ENCODE peak calls at places on chromosomes 13 and 19, in six cellular contexts. J, F, N, Q, V and G are unnamed samples.

GRCh38 chr19:7729211-7729610 is 2.7 kb downstream of the CLEC4G start:
- DNase-seq in J (no peak), F (no peak), N (no peak), Q (no peak), V (no peak), G (no peak)

GRCh38 chr19:56974554-56975207 is 134.2 kb upstream of the PEG3 start:
- DNase-seq in J (no peak), F (no peak), N (no peak), Q (no peak), V (no peak), G (no peak)

GRCh38 chr19:15432018-15432494 is 13.3 kb upstream of the AKAP8L start:
- DNase-seq in J (no peak), F (no peak), N (no peak), Q (no peak), V (no peak), G (no peak)

GRCh38 chr19:45103200-45103624 is 10.2 kb downstream of the PPP1R37 start:
- DNase-seq in J (no peak), F (no peak), N (no peak), Q (no peak), V (peak; percentile 37), G (no peak)

GRCh38 chr13:63307239-63307638 is 1891.6 kb upstream of the PCDH20 start:
- DNase-seq in J (no peak), F (no peak), N (no peak), Q (no peak), V (no peak), G (no peak)

GRCh38 chr19:23075031-23075733 is 41.6 kb upstream of the ZNF730 start:
- DNase-seq in J (peak; percentile 56), F (peak; percentile 41), N (no peak), Q (no peak), V (no peak), G (no peak)

GRCh38 chr13:77544365-77544764 is 8.9 kb downstream of the SCEL start:
- DNase-seq in J (peak; percentile 24), F (no peak), N (no peak), Q (peak; percentile 48), V (no peak), G (no peak)

GRCh38 chr13:113329656-113330312 is 32.7 kb downstream of the LAMP1 start:
- DNase-seq in J (no peak), F (no peak), N (no peak), Q (no peak), V (no peak), G (no peak)

GRCh38 chr19:36160821-36161596 is 8.8 kb upstream of the COX7A1 start:
- DNase-seq in J (no peak), F (no peak), N (no peak), Q (no peak), V (no peak), G (no peak)

GRCh38 chr19:53076984-53077383 is 26.2 kb downstream of the ZNF160 start:
- DNase-seq in J (peak; percentile 25), F (no peak), N (no peak), Q (no peak), V (peak; percentile 62), G (no peak)

GRCh38 chr13:99332456-99332855 is 25.3 kb upstream of the GPR183 start:
- DNase-seq in J (no peak), F (no peak), N (no peak), Q (no peak), V (no peak), G (no peak)

GRCh38 chr19:5665781-5666513 is 14.4 kb downstream of the MICOS13 start:
- DNase-seq in J (no peak), F (peak; percentile 41), N (no peak), Q (no peak), V (no peak), G (no peak)

GRCh38 chr19:7292352-7292949 is 1.8 kb downstream of the INSR start:
- DNase-seq in J (no peak), F (no peak), N (no peak), Q (no peak), V (no peak), G (no peak)

DNA sequence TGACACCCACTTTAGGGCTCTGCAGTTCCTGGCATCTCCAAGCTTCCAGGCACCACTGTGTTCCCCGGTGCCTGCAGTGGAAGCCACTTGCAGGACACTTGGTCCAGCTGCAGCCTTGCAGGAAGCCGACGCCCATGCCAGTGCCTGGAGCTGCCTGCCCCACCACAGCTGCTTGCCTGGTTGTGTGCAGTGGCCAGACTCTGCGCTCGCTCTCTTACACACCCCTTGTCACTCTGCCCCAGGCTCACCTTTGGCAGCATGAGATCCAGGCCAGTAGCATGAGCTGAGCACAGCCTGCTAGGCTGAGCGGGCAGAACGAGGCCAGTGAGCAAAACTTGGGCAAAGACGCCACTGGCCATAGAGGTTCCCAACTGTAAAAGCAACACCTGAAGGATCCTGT is 57.7 kb downstream of the SLITRK1 start:
- DNase-seq in J (no peak), F (no peak), N (no peak), Q (no peak), V (no peak), G (no peak)
- H3K27ac ChIP-seq in J (no peak overlapping the region), F (no peak overlapping the region), N (no peak overlapping the region), Q (no peak overlapping the region), V (peak overlapping the region; percentile 72), G (no peak overlapping the region)

DNA sequence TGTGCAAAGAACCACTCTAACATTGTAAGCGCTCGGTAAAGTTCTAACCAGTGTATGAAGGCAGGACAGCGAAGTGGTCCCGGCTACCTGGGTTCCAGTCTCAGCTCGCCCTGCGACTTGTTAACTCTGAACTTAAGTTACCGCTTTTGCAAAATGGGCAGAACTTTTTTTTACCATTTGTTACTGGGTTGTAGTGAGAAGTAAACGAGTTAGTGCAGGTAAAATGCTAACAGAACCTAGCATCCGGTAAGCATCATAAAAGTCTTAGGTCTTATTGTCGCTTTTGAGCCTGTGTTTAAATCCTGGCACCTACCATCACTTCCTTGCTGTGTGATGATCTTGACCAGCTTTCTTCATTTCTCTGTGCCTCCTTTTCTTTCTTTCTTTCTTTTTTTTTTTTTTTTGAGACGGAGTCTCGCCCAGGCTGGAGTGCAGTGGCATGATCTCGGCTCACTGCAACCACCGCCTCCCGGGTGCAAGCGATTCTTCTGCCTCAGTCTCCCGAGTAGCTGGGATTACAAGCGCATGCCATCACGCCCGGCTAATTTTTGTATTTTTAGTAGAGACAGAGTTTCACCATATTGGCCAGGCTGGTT is 734 bp upstream of the TRMT1 start:
- DNase-seq in J (no peak), F (no peak), N (no peak), Q (no peak), V (no peak), G (no peak)
- H3K27ac ChIP-seq in J (no peak overlapping the region), F (no peak overlapping the region), N (peak overlapping the region; percentile 89), Q (peak overlapping the region; percentile 87), V (peak overlapping the region; percentile 72), G (peak overlapping the region; percentile 84)

DNA sequence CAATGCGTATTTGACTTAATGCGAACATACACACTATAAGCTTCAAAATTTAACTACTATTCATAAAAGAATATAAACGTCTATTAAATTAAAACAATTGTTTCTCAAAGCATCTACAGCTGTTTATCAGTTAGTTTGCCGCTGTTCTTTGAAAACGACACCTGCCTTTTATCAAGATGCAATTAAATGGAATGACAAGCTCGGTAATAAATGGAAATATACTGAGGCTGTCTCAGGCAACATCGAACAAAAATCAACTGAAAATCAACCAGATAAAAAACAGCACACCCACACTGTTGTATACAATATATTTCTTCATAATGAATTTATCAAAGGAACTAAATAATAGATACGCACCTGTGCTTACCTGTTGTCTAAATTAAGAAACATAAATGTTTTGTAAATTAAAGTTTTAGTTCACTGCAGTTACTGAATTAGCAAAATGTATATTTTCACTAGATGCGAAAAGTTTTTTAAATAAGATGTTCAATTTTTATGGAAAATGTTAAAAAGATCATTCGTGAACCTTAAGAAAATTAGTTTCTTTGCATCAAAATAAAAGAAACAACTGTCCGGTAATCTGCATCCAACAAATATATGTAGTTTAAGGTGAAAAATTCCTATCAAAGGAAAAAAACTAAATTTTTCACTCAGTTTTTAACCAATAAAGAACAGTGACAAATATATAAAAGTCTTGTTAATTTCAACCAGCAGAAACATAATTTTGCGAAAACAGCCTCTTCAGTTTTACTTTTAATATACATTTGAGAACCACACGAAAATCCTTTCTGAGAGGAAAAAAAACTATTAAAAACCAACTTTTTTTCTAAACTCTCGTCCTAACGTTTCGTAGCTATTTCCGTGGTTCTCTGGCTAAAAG is 64.3 kb downstream of the KCNRG start:
- DNase-seq in J (no peak), F (no peak), N (no peak), Q (no peak), V (no peak), G (no peak)
- H3K27ac ChIP-seq in J (no peak overlapping the region), F (peak overlapping the region; percentile 79), N (peak overlapping the region; percentile 92), Q (no peak overlapping the region), V (peak overlapping the region; percentile 86), G (peak overlapping the region; percentile 78)

DNA sequence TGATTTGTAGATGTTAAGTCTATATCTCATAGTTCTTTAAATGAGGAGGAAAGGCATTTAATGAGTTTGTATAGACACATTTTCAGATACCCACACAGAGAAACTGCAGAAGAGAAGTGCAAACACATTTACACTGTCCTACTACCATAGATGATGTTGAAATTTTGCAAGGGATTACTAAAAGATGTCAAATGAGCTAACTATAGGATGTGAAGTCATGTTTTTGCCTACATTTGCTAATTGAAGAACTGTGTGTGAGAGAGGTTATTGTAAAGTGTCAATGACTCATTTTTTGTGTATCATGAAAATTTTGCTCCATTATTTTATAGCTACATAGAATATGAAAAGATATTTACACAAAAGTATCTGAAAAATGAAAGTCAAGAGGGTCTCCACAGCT is 178.9 kb downstream of the ITGBL1 start:
- DNase-seq in J (no peak), F (no peak), N (no peak), Q (no peak), V (no peak), G (no peak)
- H3K27ac ChIP-seq in J (no peak overlapping the region), F (no peak overlapping the region), N (no peak overlapping the region), Q (no peak overlapping the region), V (no peak overlapping the region), G (no peak overlapping the region)

DNA sequence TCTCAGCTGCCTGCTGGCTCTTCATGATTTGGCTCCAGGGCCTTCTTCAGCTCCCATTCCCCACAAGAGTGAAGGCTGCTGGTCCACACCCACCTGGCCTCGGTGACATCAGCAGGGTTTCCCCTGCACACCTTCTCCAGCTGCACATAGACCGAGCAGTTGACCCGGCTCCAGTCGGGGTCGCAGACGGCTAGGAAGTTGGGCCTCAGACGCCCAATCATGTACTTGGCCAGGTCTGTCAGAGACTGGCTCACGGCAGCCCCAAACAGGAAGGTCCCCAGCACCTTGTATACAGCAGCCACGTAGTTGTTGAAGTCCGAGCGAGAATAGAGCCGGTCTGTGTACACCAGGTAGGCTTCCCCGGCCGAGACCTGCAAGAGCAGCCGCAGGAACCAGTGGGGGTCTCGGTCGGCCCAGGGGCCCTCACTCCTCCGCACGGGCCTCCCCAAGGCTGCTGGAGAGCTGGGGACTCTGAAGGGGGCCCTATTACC is 3.8 kb downstream of the PLPP2 start:
- DNase-seq in J (no peak), F (no peak), N (no peak), Q (no peak), V (no peak), G (no peak)
- H3K27ac ChIP-seq in J (no peak overlapping the region), F (no peak overlapping the region), N (no peak overlapping the region), Q (peak overlapping the region; percentile 92), V (no peak overlapping the region), G (no peak overlapping the region)